ENCODE peak calls at places on chromosomes 4 and X, in ten cellular contexts. R is heart left ventricle; E is GM13977; T is A549; M is uterus; C is type B pancreatic cell; G is suprapubic skin; Z is CD8-positive, alpha-beta T cell; I is psoas muscle; Q is MCF 10A. H is an unnamed sample.

GRCh38 chr4:81723044-81723884 is 251.6 kb upstream of the RASGEF1B start:
- DNase-seq in G (no peak), Q (no peak), Z (no peak), M (no peak), R (no peak), T (no peak), E (no peak), I (no peak), C (no peak), H (no peak)

GRCh38 chr4:112002301-112002700 is 143.0 kb upstream of the FAM241A start:
- DNase-seq in Z (no peak), I (no peak), G (no peak), R (no peak), T (no peak), M (no peak), E (no peak), C (no peak), Q (no peak), H (no peak)

GRCh38 chr4:7929530-7929951 is 10.1 kb downstream of the AFAP1 start:
- DNase-seq in E (no peak), C (no peak), G (peak), Q (peak), M (no peak), I (no peak), R (no peak), Z (no peak), T (peak), H (peak)

GRCh38 chr4:48420172-48420571 is 63.0 kb upstream of the SLC10A4 start:
- DNase-seq in Z (no peak), T (no peak), M (no peak), E (no peak), I (no peak), R (no peak), C (no peak), Q (no peak), G (no peak), H (no peak)

GRCh38 chr4:127284236-127284635 is 348.5 kb upstream of the INTU start:
- DNase-seq in M (no peak), Z (no peak), E (no peak), Q (peak), R (no peak), G (no peak), C (no peak), T (no peak), I (no peak), H (no peak)

GRCh38 chrX:25010784-25011588 is 4.8 kb downstream of the ARX start:
- DNase-seq in Z (no peak), C (no peak), I (peak), E (no peak), Q (no peak), M (no peak), T (no peak), R (no peak), G (no peak), H (no peak)

GRCh38 chrX:17459596-17459995 is 84.6 kb downstream of the NHS start:
- DNase-seq in Z (no peak), G (no peak), C (no peak), R (no peak), Q (peak), E (no peak), I (no peak), M (no peak), T (no peak), H (no peak)

GRCh38 chr4:48237996-48238645 is 31.5 kb downstream of the TEC start:
- DNase-seq in I (no peak), E (no peak), Z (no peak), M (no peak), Q (peak), T (peak), G (no peak), R (no peak), C (no peak), H (no peak)

GRCh38 chrX:15675490-15675921 is 10.9 kb upstream of the CLTRN start:
- DNase-seq in E (peak), Z (peak), C (peak), T (peak), M (peak), I (peak), R (peak), Q (peak), G (peak), H (peak)

GRCh38 chr4:138308421-138308820 is 66.3 kb upstream of the SLC7A11 start:
- DNase-seq in Q (peak), M (no peak), Z (no peak), I (no peak), R (no peak), T (peak), E (no peak), G (no peak), C (no peak), H (no peak)

GRCh38 chr4:148376151-148376550 is 66.1 kb downstream of the NR3C2 start:
- DNase-seq in G (no peak), R (peak), C (no peak), Q (peak), M (peak), I (no peak), T (peak), E (no peak), Z (peak), H (no peak)

GRCh38 chr4:142129931-142130330 is 493.5 kb downstream of the IL15 start:
- DNase-seq in C (no peak), R (no peak), Q (no peak), Z (no peak), E (no peak), G (no peak), I (no peak), M (no peak), T (no peak), H (no peak)

GRCh38 chrX:70313503-70313902 is 23.6 kb downstream of the KIF4A start:
- DNase-seq in M (no peak), E (no peak), G (no peak), I (no peak), R (no peak), Q (no peak), T (no peak), Z (no peak), C (no peak), H (no peak)

GRCh38 chrX:71118985-71119535 is 664 bp downstream of the MED12 start:
- DNase-seq in Q (no peak), R (no peak), G (no peak), I (no peak), T (no peak), Z (no peak), M (no peak), C (no peak), E (no peak), H (no peak)

GRCh38 chrX:150508461-150509367 is 59.7 kb upstream of the MTM1 start:
- DNase-seq in M (peak), T (no peak), C (no peak), G (peak), I (peak), R (peak), Z (no peak), E (no peak), Q (no peak), H (no peak)

GRCh38 chr4:128525939-128526630 is 238.5 kb upstream of the PGRMC2 start:
- DNase-seq in R (no peak), E (no peak), I (no peak), Z (no peak), C (no peak), G (no peak), M (no peak), Q (peak), T (no peak), H (no peak)

GRCh38 chrX:81206471-81206870 is 4.6 kb downstream of the SH3BGRL start:
- DNase-seq in R (no peak), T (no peak), Z (no peak), G (no peak), C (no peak), I (no peak), E (no peak), Q (no peak), M (no peak), H (no peak)

GRCh38 chrX:52346462-52347165 is 22.2 kb upstream of the XAGE2 start:
- DNase-seq in I (no peak), R (no peak), E (no peak), M (no peak), C (no peak), Q (peak), Z (no peak), T (peak), G (no peak), H (no peak)

GRCh38 chrX:14922437-14922836 is 49.2 kb downstream of the MOSPD2 start:
- DNase-seq in M (no peak), G (no peak), C (no peak), Q (peak), T (no peak), Z (no peak), I (no peak), R (no peak), E (no peak), H (no peak)

GRCh38 chr4:53932784-53933183 is 131.6 kb downstream of the CHIC2 start:
- DNase-seq in G (no peak), Z (no peak), Q (peak), C (no peak), I (no peak), R (no peak), M (no peak), T (no peak), E (no peak), H (no peak)

GRCh38 chr4:126192506-126192905 is 877.8 kb downstream of the FAT4 start:
- DNase-seq in I (no peak), R (no peak), E (no peak), M (no peak), C (no peak), Z (no peak), T (no peak), G (no peak), Q (no peak), H (no peak)

GRCh38 chr4:182969651-182970279 is 52.6 kb upstream of the DCTD start:
- DNase-seq in E (no peak), Q (no peak), T (peak), Z (no peak), M (no peak), G (no peak), C (no peak), R (no peak), I (no peak), H (no peak)

GRCh38 chr4:22712541-22712940 is 19.8 kb downstream of the GBA3 start:
- DNase-seq in G (no peak), M (no peak), Q (no peak), C (no peak), E (no peak), T (no peak), I (no peak), Z (no peak), R (no peak), H (no peak)

GRCh38 chr4:152723236-152723635 is 43.4 kb upstream of the TMEM154 start:
- DNase-seq in Q (no peak), E (no peak), M (no peak), Z (no peak), T (no peak), G (no peak), C (no peak), R (no peak), I (no peak), H (no peak)

GRCh38 chrX:132375941-132376340 is 112.9 kb downstream of the MBNL3 start:
- DNase-seq in Z (no peak), C (no peak), E (no peak), R (no peak), T (peak), Q (peak), I (no peak), M (no peak), G (no peak), H (no peak)

GRCh38 chrX:39877919-39878318 is 219.8 kb downstream of the BCOR start:
- DNase-seq in C (no peak), Z (no peak), T (no peak), G (no peak), M (no peak), E (no peak), R (no peak), I (no peak), Q (no peak), H (no peak)

GRCh38 chrX:133215747-133216146 is 2.4 kb downstream of the TFDP3 start:
- DNase-seq in Z (no peak), I (no peak), M (no peak), R (no peak), T (peak), E (no peak), G (no peak), C (no peak), Q (peak), H (no peak)

GRCh38 chr4:787561-787981 is 38.4 kb downstream of the CPLX1 start:
- DNase-seq in T (no peak), Z (no peak), R (no peak), I (no peak), M (no peak), C (no peak), E (no peak), G (no peak), Q (no peak), H (no peak)

GRCh38 chr4:80266902-80267380 is 477 bp downstream of the FGF5 start:
- DNase-seq in R (no peak), C (no peak), I (no peak), E (no peak), Z (no peak), G (no peak), T (no peak), Q (no peak), M (peak), H (no peak)

GRCh38 chr4:45484740-45485139 is 639.1 kb downstream of the GABRG1 start:
- DNase-seq in C (no peak), Z (no peak), I (no peak), R (no peak), E (no peak), Q (no peak), G (no peak), T (no peak), M (no peak), H (no peak)

GRCh38 chr4:17309567-17310268 is 202.2 kb downstream of the QDPR start:
- DNase-seq in M (no peak), R (no peak), T (no peak), Z (no peak), Q (no peak), E (no peak), I (no peak), G (no peak), C (no peak), H (no peak)

GRCh38 chr4:11765849-11766453 is 337.3 kb upstream of the HS3ST1 start:
- DNase-seq in R (no peak), T (peak), Z (no peak), I (no peak), E (peak), Q (peak), G (no peak), M (no peak), C (no peak), H (no peak)

GRCh38 chr4:58732973-58733372 is 1622.8 kb upstream of the IGFBP7 start:
- DNase-seq in T (no peak), G (no peak), R (no peak), E (no peak), C (no peak), Q (peak), M (no peak), Z (no peak), I (no peak), H (no peak)
- TF ChIP-seq CTCF in T (no peak), G (no peak), R (no peak), E (no peak), C (peak), Q (peak), M (no peak), Z (no peak), I (no peak), H (no peak)

GRCh38 chrX:153495362-153495751 is 577 bp downstream of the BGN start:
- DNase-seq in R (no peak), T (no peak), C (no peak), M (peak), Z (no peak), E (no peak), Q (peak), G (no peak), I (no peak), H (no peak)

GRCh38 chrX:153493085-153493484 is 1.7 kb upstream of the BGN start:
- DNase-seq in G (no peak), R (no peak), T (no peak), M (no peak), Q (no peak), E (no peak), Z (no peak), C (no peak), I (no peak), H (no peak)

GRCh38 chrX:153495903-153496629 is 1.3 kb downstream of the BGN start:
- DNase-seq in M (no peak), R (no peak), T (no peak), Q (no peak), I (no peak), Z (no peak), C (no peak), E (no peak), G (no peak), H (no peak)

GRCh38 chrX:153494061-153494460 is 719 bp upstream of the BGN start:
- DNase-seq in M (no peak), Q (no peak), R (peak), Z (no peak), T (no peak), E (no peak), G (no peak), C (no peak), I (no peak), H (no peak)

GRCh38 chrX:153494541-153495361 is at the start of gene BGN:
- DNase-seq in Z (no peak), G (no peak), Q (no peak), C (no peak), T (no peak), M (peak), E (no peak), R (peak), I (no peak), H (no peak)
- TF ChIP-seq CTCF in Z (no peak), G (no peak), Q (no peak), C (peak), T (no peak), M (peak), E (no peak), R (peak), I (peak), H (peak)

DNA sequence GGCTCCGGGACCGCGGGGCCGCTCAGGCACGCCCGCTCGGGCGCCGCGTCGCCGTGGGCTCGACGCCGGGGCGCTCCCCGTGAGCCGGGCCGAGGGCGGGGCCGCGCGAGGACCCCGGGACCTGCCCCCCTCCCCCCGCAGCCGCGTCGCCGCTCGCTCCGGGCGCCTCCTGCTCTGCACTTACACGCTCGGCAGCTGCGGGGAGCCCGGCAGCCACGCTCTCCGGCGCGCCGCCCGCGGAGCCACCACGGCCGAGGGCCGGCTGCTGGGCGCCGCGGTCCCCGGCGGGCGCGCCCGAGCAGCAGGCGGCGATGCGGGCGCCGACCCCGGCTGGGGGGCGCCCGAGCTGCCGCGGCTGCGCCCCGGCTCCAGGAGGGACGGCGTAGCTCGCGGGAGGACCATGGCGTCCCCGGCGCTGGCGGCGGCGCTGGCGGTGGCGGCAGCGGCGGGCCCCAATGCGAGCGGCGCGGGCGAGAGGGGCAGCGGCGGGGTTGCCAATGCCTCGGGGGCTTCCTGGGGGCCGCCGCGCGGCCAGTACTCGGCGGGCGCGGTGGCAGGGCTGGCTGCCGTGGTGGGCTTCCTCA is at the start of gene ADRA2C:
- DNase-seq in M (peak), Z (no peak), T (peak), Q (no peak), I (peak), G (no peak), R (no peak), C (no peak), E (peak), H (no peak)
- TF ChIP-seq CTCF in M (no peak), Z (no peak), T (no peak), Q (no peak), I (no peak), G (no peak), R (no peak), C (no peak), E (no peak), H (no peak)

GRCh38 chrX:105880491-105880890 is 58.2 kb downstream of the NRK start:
- DNase-seq in Z (no peak), T (no peak), G (no peak), M (no peak), I (no peak), E (no peak), C (no peak), Q (no peak), R (no peak), H (no peak)

GRCh38 chrX:105872921-105873320 is 50.6 kb downstream of the NRK start:
- DNase-seq in M (no peak), R (no peak), C (no peak), E (no peak), Z (no peak), T (no peak), Q (peak), I (no peak), G (no peak), H (no peak)

GRCh38 chrX:105874790-105875189 is 52.5 kb downstream of the NRK start:
- DNase-seq in T (no peak), G (no peak), C (no peak), I (no peak), M (no peak), R (no peak), E (no peak), Z (no peak), Q (no peak), H (no peak)

GRCh38 chrX:105876658-105877057 is 54.3 kb downstream of the NRK start:
- DNase-seq in Q (peak), I (no peak), E (peak), M (no peak), R (no peak), Z (no peak), G (no peak), C (no peak), T (peak), H (no peak)
- TF ChIP-seq CTCF in Q (peak), I (peak), E (peak), M (no peak), R (no peak), Z (no peak), G (no peak), C (peak), T (peak), H (no peak)

DNA sequence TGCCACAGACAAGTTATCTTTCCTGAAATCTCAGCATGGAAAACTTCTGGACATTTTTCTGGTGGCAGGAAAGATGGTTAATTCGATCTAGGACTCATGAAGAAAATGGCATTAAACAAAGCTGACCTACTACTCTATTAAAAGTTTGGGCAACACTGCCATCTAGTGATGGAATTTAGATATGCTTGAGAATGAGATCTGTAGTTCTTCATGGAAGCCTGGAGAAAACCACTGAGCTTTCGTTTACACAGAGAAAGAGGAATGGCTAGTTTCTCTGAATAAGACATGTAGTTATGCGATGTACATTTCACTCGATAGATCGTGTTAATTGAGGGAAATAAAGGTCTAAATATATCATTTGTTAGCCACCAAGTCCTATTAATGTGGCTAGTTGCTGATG is 51.7 kb upstream of the CHRDL1 start:
- DNase-seq in M (no peak), T (peak), R (no peak), G (no peak), I (no peak), Z (no peak), E (peak), C (no peak), Q (peak), H (no peak)
- TF ChIP-seq CTCF in M (peak), T (peak), R (peak), G (peak), I (peak), Z (peak), E (peak), C (peak), Q (peak), H (peak)

GRCh38 chrX:35499071-35499862 is 298.9 kb upstream of the MAGEB16 start:
- DNase-seq in C (no peak), R (no peak), I (no peak), T (no peak), Q (no peak), Z (no peak), M (no peak), G (no peak), E (no peak), H (no peak)
- TF ChIP-seq CTCF in C (no peak), R (no peak), I (no peak), T (no peak), Q (no peak), Z (no peak), M (no peak), G (no peak), E (no peak), H (no peak)

GRCh38 chr4:13384055-13384454 is 100.1 kb downstream of the RAB28 start:
- DNase-seq in C (no peak), Z (no peak), I (no peak), M (no peak), Q (no peak), E (no peak), T (no peak), R (no peak), G (no peak), H (no peak)
- TF ChIP-seq CTCF in C (no peak), Z (no peak), I (no peak), M (no peak), Q (no peak), E (no peak), T (no peak), R (no peak), G (no peak), H (no peak)